ENCODE peak calls at places on chromosomes 4 and X, in five cellular contexts. V is A549, Q is IMR-90, Z is heart left ventricle, N is psoas muscle. W is an unnamed sample.

GRCh38 chr4:56106180-56106579 is 157.4 kb downstream of the CEP135 start:
- DNase-seq in V (no peak), Q (no peak), Z (no peak), N (no peak), W (no peak)

GRCh38 chrX:109830157-109830703 is 97.2 kb upstream of the ACSL4 start:
- DNase-seq in V (no peak), Q (no peak), Z (no peak), N (no peak), W (no peak)

GRCh38 chr4:175935016-175935661 is 123.1 kb upstream of the GPM6A start:
- DNase-seq in V (no peak), Q (no peak), Z (no peak), N (no peak), W (peak)

GRCh38 chr4:77538574-77539157 is 67.0 kb upstream of the CXCL13 start:
- DNase-seq in V (peak), Q (no peak), Z (no peak), N (no peak), W (peak)

GRCh38 chr4:5798946-5799345 is 87.9 kb downstream of the EVC start:
- DNase-seq in V (no peak), Q (no peak), Z (no peak), N (no peak), W (no peak)

GRCh38 chr4:88528861-88529260 is 5.3 kb upstream of the PYURF start:
- DNase-seq in V (no peak), Q (no peak), Z (no peak), N (no peak), W (no peak)

GRCh38 chr4:151796106-151796505 is 35.3 kb upstream of the GATB start:
- DNase-seq in V (no peak), Q (no peak), Z (no peak), N (no peak), W (no peak)

GRCh38 chrX:130878350-130879341 is 24.4 kb downstream of the ENOX2 start:
- DNase-seq in V (peak), Q (peak), Z (peak), N (peak), W (peak)

GRCh38 chr4:27217261-27217769 is 356.7 kb downstream of the STIM2 start:
- DNase-seq in V (no peak), Q (peak), Z (no peak), N (no peak), W (peak)

GRCh38 chr4:145501051-145501660 is 19.5 kb downstream of the SMAD1 start:
- DNase-seq in V (no peak), Q (no peak), Z (no peak), N (no peak), W (no peak)

GRCh38 chr4:44447563-44448504 is 775 bp downstream of the KCTD8 start:
- DNase-seq in V (peak), Q (no peak), Z (peak), N (peak), W (peak)

GRCh38 chr4:168724960-168725359 is 228.1 kb downstream of the PALLD start:
- DNase-seq in V (no peak), Q (peak), Z (no peak), N (no peak), W (no peak)

GRCh38 chrX:136209016-136209738 is 42.0 kb downstream of the MAP7D3 start:
- DNase-seq in V (peak), Q (peak), Z (peak), N (peak), W (peak)

GRCh38 chrX:44889824-44890223 is 16.8 kb downstream of the KDM6A start:
- DNase-seq in V (no peak), Q (no peak), Z (no peak), N (no peak), W (no peak)

GRCh38 chrX:69027181-69028005 is 137.9 kb downstream of the PJA1 start:
- DNase-seq in V (peak), Q (peak), Z (no peak), N (no peak), W (peak)

GRCh38 chr4:83629945-83630684 is 94.2 kb downstream of the GPAT3 start:
- DNase-seq in V (no peak), Q (peak), Z (no peak), N (no peak), W (peak)

GRCh38 chrX:39772057-39772832 is 325.5 kb downstream of the BCOR start:
- DNase-seq in V (no peak), Q (peak), Z (no peak), N (no peak), W (peak)

GRCh38 chr4:147709999-147710398 is 21.9 kb upstream of the ARHGAP10 start:
- DNase-seq in V (no peak), Q (peak), Z (no peak), N (no peak), W (peak)

GRCh38 chr4:113645771-113646455 is 115.6 kb downstream of the CAMK2D start:
- DNase-seq in V (peak), Q (peak), Z (no peak), N (no peak), W (peak)

GRCh38 chrX:137195991-137196390 is 162.2 kb upstream of the GPR101 start:
- DNase-seq in V (no peak), Q (no peak), Z (no peak), N (no peak), W (peak)

GRCh38 chr4:99002274-99002673 is 6.8 kb downstream of the METAP1 start:
- DNase-seq in V (no peak), Q (no peak), Z (no peak), N (no peak), W (no peak)

GRCh38 chrX:133094098-133094731 is 2.7 kb downstream of the USP26 start:
- DNase-seq in V (no peak), Q (no peak), Z (no peak), N (no peak), W (no peak)

GRCh38 chr4:88333741-88334405 is 44.8 kb upstream of the HERC6 start:
- DNase-seq in V (no peak), Q (peak), Z (no peak), N (no peak), W (no peak)

GRCh38 chr4:121873604-121874003 is 3.3 kb upstream of the BBS7 start:
- DNase-seq in V (no peak), Q (no peak), Z (no peak), N (no peak), W (no peak)

GRCh38 chrX:126141014-126141413 is 25.1 kb downstream of the DCAF12L2 start:
- DNase-seq in V (no peak), Q (no peak), Z (no peak), N (no peak), W (no peak)

GRCh38 chrX:144219035-144219434 is 335.2 kb downstream of the UBE2NL start:
- DNase-seq in V (no peak), Q (no peak), Z (no peak), N (no peak), W (peak)

GRCh38 chr4:1042352-1043025 is 31.1 kb downstream of the FGFRL1 start:
- DNase-seq in V (no peak), Q (no peak), Z (no peak), N (peak), W (no peak)

GRCh38 chrX:44972132-44972531 is 99.1 kb downstream of the KDM6A start:
- DNase-seq in V (no peak), Q (no peak), Z (no peak), N (no peak), W (no peak)

GRCh38 chrX:45524296-45524695 is 323.6 kb upstream of the DIPK2B start:
- DNase-seq in V (no peak), Q (peak), Z (no peak), N (no peak), W (peak)

GRCh38 chrX:1853916-1854315 is 239.1 kb downstream of the ASMT start:
- DNase-seq in V (no peak), Q (no peak), Z (no peak), N (no peak), W (no peak)

GRCh38 chr4:970046-970745 is 3.2 kb downstream of the DGKQ start:
- DNase-seq in V (no peak), Q (no peak), Z (no peak), N (no peak), W (no peak)

GRCh38 chr4:176034498-176034897 is 31.1 kb upstream of the WDR17 start:
- DNase-seq in V (peak), Q (peak), Z (no peak), N (no peak), W (peak)

GRCh38 chrX:13360146-13360545 is 40.3 kb upstream of the ATXN3L start:
- DNase-seq in V (no peak), Q (no peak), Z (peak), N (peak), W (no peak)
- H3K27ac ChIP-seq in V (no peak), Q (no peak), Z (no peak), N (no peak), W (no peak)

GRCh38 chr4:10590896-10591295 is 93.7 kb downstream of the CLNK start:
- DNase-seq in V (no peak), Q (peak), Z (no peak), N (no peak), W (peak)
- H3K27ac ChIP-seq in V (no peak), Q (no peak), Z (no peak), N (no peak), W (no peak)

DNA sequence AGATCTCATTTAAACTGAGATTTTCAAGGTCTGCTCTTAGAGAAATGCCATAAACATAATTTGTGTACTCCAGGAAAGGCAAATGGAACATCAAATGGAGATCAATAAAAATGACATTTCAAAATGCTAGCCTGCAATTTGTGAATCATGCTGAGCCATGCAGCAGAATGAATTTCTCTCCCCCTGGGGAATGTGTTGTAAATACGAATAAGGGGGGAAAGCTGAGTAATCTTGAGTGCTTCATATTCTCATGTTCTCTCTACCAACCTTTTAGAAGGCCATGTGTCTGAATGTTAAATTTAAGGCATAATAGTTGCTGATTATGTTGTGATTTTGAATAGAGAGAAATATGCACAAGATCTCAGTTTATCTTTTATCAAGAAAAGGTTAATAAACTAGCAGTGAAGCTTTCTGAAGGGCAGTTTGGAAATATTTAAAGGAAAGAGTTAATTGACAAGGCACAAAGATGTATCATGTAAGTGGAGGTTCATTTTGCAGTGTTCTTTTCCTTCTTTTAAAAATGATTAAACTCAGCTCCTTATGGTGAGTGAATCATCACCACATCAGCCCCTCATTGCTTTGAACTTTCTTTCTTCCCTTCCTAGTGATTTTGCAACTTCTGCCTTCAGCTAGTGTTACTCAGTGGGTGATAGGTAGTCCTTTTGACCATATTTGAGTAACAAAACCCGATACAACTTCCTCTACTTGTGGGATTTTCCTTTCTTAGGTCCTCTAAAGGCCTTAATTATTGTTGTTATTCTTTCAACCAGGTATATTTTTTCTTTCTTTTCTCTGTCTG is 8.0 kb downstream of the ZCCHC4 start:
- DNase-seq in V (peak), Q (peak), Z (no peak), N (no peak), W (peak)
- H3K27ac ChIP-seq in V (peak), Q (peak), Z (no peak), N (no peak), W (peak)

GRCh38 chrX:70452143-70452733 is 7.6 kb downstream of the DLG3 start:
- DNase-seq in V (peak), Q (peak), Z (peak), N (peak), W (peak)
- H3K27ac ChIP-seq in V (peak), Q (peak), Z (peak), N (no peak), W (peak)

W was measured in PC-3.